ENCODE peak calls at places on chromosomes 6 and 20, in eight cellular contexts. G, K, D, Z, H, P, X and U are unnamed samples.
A peak's percentile ranks its signal among the peaks of the same experiment; 100 is the strongest.

GRCh38 chr20:51447097-51447764 is 95.3 kb downstream of the NFATC2 start:
- DNase-seq in G (peak; percentile 95), K (peak; percentile 93), D (peak; percentile 91), Z (no peak), H (peak; percentile 95), P (no peak), X (no peak), U (peak; percentile 90)

GRCh38 chr6:89281779-89282246 is 33.3 kb downstream of the GABRR2 start:
- DNase-seq in G (peak; percentile 29), K (peak; percentile 37), D (peak; percentile 43), Z (peak; percentile 77), H (peak; percentile 60), P (no peak), X (peak; percentile 35), U (no peak)

GRCh38 chr6:4358414-4359107 is 223.2 kb upstream of the ECI2 start:
- DNase-seq in G (peak; percentile 100), K (peak; percentile 98), D (peak; percentile 94), Z (peak; percentile 80), H (peak; percentile 100), P (no peak), X (no peak), U (peak; percentile 92)

GRCh38 chr6:120675886-120676285 is 658.4 kb downstream of the TBC1D32 start:
- DNase-seq in G (no peak), K (no peak), D (no peak), Z (no peak), H (no peak), P (no peak), X (no peak), U (no peak)

GRCh38 chr6:170192905-170193304 is 98.0 kb downstream of the DLL1 start:
- DNase-seq in G (no peak), K (no peak), D (no peak), Z (no peak), H (no peak), P (no peak), X (no peak), U (peak; percentile 19)

GRCh38 chr6:90446164-90446563 is 140.7 kb downstream of the MAP3K7 start:
- DNase-seq in G (no peak), K (no peak), D (no peak), Z (no peak), H (no peak), P (no peak), X (no peak), U (no peak)

GRCh38 chr6:161406633-161407032 is 132.8 kb upstream of the AGPAT4 start:
- DNase-seq in G (peak; percentile 93), K (no peak), D (peak; percentile 14), Z (no peak), H (peak; percentile 87), P (no peak), X (no peak), U (no peak)

GRCh38 chr6:125208625-125209249 is 55.2 kb downstream of the TPD52L1 start:
- DNase-seq in G (no peak), K (no peak), D (no peak), Z (no peak), H (no peak), P (no peak), X (no peak), U (no peak)

GRCh38 chr6:21742238-21742660 is 148.7 kb downstream of the SOX4 start:
- DNase-seq in G (peak; percentile 78), K (peak; percentile 83), D (no peak), Z (no peak), H (peak; percentile 90), P (no peak), X (no peak), U (no peak)